ENCODE peak calls at places on chromosomes 11 and 22, in five cellular contexts. B, Z, G, F and P are unnamed samples.

GRCh38 chr11:94581926-94582325 is 14.8 kb downstream of the PIWIL4 start:
- DNase-seq in B (no peak), Z (no peak), G (no peak), F (no peak), P (no peak)

GRCh38 chr11:64675417-64676252 is 47.4 kb downstream of the NRXN2 start:
- DNase-seq in B (no peak), Z (no peak), G (peak; percentile 59), F (no peak), P (no peak)

GRCh38 chr22:27719535-27720227 is 81.9 kb downstream of the MN1 start:
- DNase-seq in B (peak; percentile 61), Z (peak; percentile 40), G (no peak), F (no peak), P (no peak)

GRCh38 chr11:119789766-119790407 is 60.9 kb upstream of the NECTIN1 start:
- DNase-seq in B (no peak), Z (no peak), G (no peak), F (no peak), P (no peak)

GRCh38 chr22:35349368-35349703 is 31.6 kb upstream of the HMOX1 start:
- DNase-seq in B (no peak), Z (no peak), G (no peak), F (no peak), P (no peak)

GRCh38 chr22:48757581-48757980 is 1070.1 kb downstream of the BRD1 start:
- DNase-seq in B (no peak), Z (no peak), G (no peak), F (no peak), P (no peak)

GRCh38 chr22:37520754-37521153 is 1.5 kb upstream of the CARD10 start:
- DNase-seq in B (peak; percentile 56), Z (no peak), G (no peak), F (no peak), P (no peak)

GRCh38 chr11:64004590-64004984 is 18.3 kb downstream of the OTUB1 start:
- DNase-seq in B (no peak), Z (no peak), G (no peak), F (no peak), P (no peak)

GRCh38 chr11:94791216-94791889 is 23.2 kb downstream of the AMOTL1 start:
- DNase-seq in B (no peak), Z (no peak), G (no peak), F (no peak), P (no peak)

GRCh38 chr22:22721681-22722309 is 77.4 kb downstream of the GGTLC2 start:
- DNase-seq in B (no peak), Z (no peak), G (no peak), F (peak; percentile 55), P (no peak)
- H3K27ac ChIP-seq in B (no peak overlapping the region), Z (no peak overlapping the region), G (no peak overlapping the region), F (peak overlapping the region; percentile 53), P (no peak overlapping the region)

GRCh38 chr22:44589831-44590230 is 91.8 kb upstream of the RTL6 start:
- DNase-seq in B (no peak), Z (no peak), G (no peak), F (no peak), P (no peak)
- TF ChIP-seq RAD21 in B (no peak), Z (no peak), G (no peak), F (no peak), P (no peak)

GRCh38 chr11:62545437-62546243 is 966 bp downstream of the AHNAK start:
- DNase-seq in B (peak; percentile 87), Z (peak; percentile 86), G (peak; percentile 86), F (no peak), P (peak; percentile 75)
- TF ChIP-seq ZBTB33 in B (peak; percentile 27), Z (no peak), G (peak; percentile 54), F (no peak), P (no peak)

GRCh38 chr11:35590412-35590811 is 27.8 kb upstream of the FJX1 start:
- DNase-seq in B (no peak), Z (no peak), G (no peak), F (no peak), P (no peak)

GRCh38 chr11:35588627-35589026 is 29.6 kb upstream of the FJX1 start:
- DNase-seq in B (no peak), Z (no peak), G (no peak), F (no peak), P (no peak)

GRCh38 chr11:35589281-35589680 is 29.0 kb upstream of the FJX1 start:
- DNase-seq in B (peak; percentile 13), Z (no peak), G (no peak), F (no peak), P (no peak)

GRCh38 chr11:35586216-35586615 is 32.0 kb upstream of the FJX1 start:
- DNase-seq in B (no peak), Z (no peak), G (no peak), F (no peak), P (no peak)

GRCh38 chr11:35587972-35588371 is 30.3 kb upstream of the FJX1 start:
- DNase-seq in B (no peak), Z (no peak), G (no peak), F (no peak), P (no peak)
- H3K27ac ChIP-seq in B (no peak overlapping the region), Z (no peak overlapping the region), G (peak overlapping the region; percentile 57), F (no peak overlapping the region), P (no peak overlapping the region)

GRCh38 chr22:47168441-47168840 is 406.0 kb downstream of the TBC1D22A start:
- DNase-seq in B (no peak), Z (no peak), G (no peak), F (no peak), P (no peak)

GRCh38 chr22:47171441-47172221 is 409.2 kb downstream of the TBC1D22A start:
- DNase-seq in B (no peak), Z (no peak), G (no peak), F (no peak), P (no peak)

GRCh38 chr22:47167056-47167455 is 404.6 kb downstream of the TBC1D22A start:
- DNase-seq in B (no peak), Z (no peak), G (no peak), F (no peak), P (no peak)

GRCh38 chr22:47168900-47169800 is 406.7 kb downstream of the TBC1D22A start:
- DNase-seq in B (no peak), Z (peak; percentile 10), G (peak; percentile 59), F (no peak), P (no peak)

GRCh38 chr22:47169801-47170140 is 407.3 kb downstream of the TBC1D22A start:
- DNase-seq in B (no peak), Z (no peak), G (no peak), F (no peak), P (no peak)
- TF ChIP-seq RAD21 in B (no peak), Z (no peak), G (no peak), F (no peak), P (no peak)

GRCh38 chr22:26426924-26427323 is 2.1 kb upstream of the ASPHD2 start:
- DNase-seq in B (no peak), Z (no peak), G (no peak), F (no peak), P (no peak)

GRCh38 chr22:26430600-26430999 is 1.5 kb downstream of the ASPHD2 start:
- DNase-seq in B (no peak), Z (no peak), G (no peak), F (no peak), P (no peak)

GRCh38 chr22:26429458-26430238 is 588 bp downstream of the ASPHD2 start:
- DNase-seq in B (peak; percentile 24), Z (no peak), G (peak; percentile 76), F (no peak), P (no peak)

GRCh38 chr22:26431151-26431995 is 2.3 kb downstream of the ASPHD2 start:
- DNase-seq in B (no peak), Z (no peak), G (no peak), F (peak; percentile 26), P (no peak)

DNA sequence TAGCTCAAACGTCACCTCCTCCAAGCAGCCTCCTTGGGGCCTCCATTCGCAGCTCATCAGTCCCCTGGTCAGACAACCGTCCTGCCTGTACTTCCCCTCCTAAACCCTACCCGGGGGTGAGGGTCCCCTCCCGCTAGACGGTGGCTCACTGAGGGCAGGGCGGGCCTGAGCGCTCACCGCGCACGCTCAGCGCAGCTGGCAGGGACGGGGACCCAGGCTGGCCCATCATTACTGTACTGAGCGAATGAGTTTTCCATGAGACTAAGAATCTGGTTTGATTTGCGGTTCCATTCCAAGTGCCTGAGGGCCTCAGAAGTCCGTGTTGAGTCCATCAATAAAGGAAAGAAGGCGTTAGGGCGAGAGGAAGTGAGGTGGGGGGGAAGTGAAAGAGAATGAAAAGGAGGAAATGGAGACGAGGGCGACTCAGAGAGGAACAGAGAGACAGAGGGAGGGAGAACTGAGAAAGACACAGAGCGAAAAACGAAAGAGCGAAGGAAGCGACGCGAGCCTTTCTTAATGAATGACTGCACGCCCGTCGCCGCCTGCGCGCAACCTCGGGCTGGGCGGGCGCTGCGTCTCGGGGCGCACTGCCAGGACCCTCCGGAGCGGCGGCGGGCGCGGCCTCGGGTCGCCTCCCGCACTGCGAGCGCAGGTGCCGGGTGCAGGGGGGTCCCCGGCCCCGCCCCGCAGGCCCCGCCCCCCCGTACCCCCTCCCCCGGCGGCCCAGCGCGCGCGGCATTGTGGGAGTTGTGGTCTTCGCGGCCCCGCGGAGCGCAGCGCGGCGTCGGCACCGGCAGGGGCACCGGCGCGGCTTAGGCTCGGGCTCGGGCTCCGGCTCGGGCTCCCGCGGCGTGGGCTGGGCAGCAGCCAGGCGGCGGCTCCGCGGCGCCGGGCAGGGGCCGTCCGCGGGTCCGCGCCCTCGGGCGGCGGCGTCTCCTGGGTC is at the start of gene ASPHD2:
- DNase-seq in B (peak; percentile 83), Z (no peak), G (peak; percentile 96), F (peak; percentile 81), P (no peak)
- TF ChIP-seq ZBTB33 in B (no peak), Z (no peak), G (no peak), F (no peak), P (no peak)

GRCh38 chr11:10587995-10588394 is 19.5 kb upstream of the LYVE1 start:
- DNase-seq in B (no peak), Z (no peak), G (no peak), F (no peak), P (no peak)

GRCh38 chr11:10592331-10592730 is 23.9 kb upstream of the LYVE1 start:
- DNase-seq in B (no peak), Z (no peak), G (no peak), F (no peak), P (peak; percentile 26)

GRCh38 chr11:10591741-10592140 is 23.3 kb upstream of the LYVE1 start:
- DNase-seq in B (no peak), Z (no peak), G (no peak), F (no peak), P (no peak)

GRCh38 chr11:10588904-10589303 is 20.4 kb upstream of the LYVE1 start:
- DNase-seq in B (no peak), Z (no peak), G (no peak), F (no peak), P (no peak)

DNA sequence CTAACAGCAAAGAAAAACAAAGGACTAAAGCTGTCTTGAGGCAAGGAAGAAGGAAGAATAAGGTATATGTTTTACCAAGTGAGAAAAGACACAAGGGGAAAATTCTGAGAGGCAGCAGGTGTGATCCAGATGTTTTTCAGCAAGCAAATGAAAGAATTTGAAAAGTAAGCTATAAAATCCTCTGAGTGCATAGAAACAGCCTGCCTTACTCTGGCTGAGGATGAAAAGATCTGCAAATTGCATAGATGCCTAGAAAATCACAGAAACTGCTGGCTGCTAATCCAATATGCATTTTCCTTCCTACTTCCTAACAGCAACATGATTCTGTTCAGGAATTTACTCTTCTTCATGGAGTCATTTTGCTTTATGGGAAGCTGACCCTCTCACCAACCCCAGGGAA is 22.1 kb upstream of the LYVE1 start:
- DNase-seq in B (no peak), Z (no peak), G (no peak), F (no peak), P (no peak)
- H3K27ac ChIP-seq in B (no peak overlapping the region), Z (no peak overlapping the region), G (no peak overlapping the region), F (no peak overlapping the region), P (no peak overlapping the region)